ENCODE peak calls at places on chromosomes 2 and 18, in nine cellular contexts. One of them, this sample, is unnamed.

GRCh38 chr2:108993095-108993937 is 4.3 kb upstream of the EDAR start:
- DNase-seq in ovary: no peak
- DNase-seq in adrenal gland: no peak
- DNase-seq in colonic mucosa: no peak
- DNase-seq in AG04450: no peak
- DNase-seq in neural crest cell: no peak
- DNase-seq in fibroblast of mammary gland: no peak
- DNase-seq in lower lobe of right lung: no peak
- DNase-seq in SK-N-SH: no peak
- DNase-seq in this sample: no peak

GRCh38 chr2:15939556-15939853 is 845 bp upstream of the MYCN start:
- DNase-seq in ovary: peak
- DNase-seq in adrenal gland: no peak
- DNase-seq in colonic mucosa: no peak
- DNase-seq in AG04450: no peak
- DNase-seq in neural crest cell: no peak
- DNase-seq in fibroblast of mammary gland: no peak
- DNase-seq in lower lobe of right lung: peak
- DNase-seq in SK-N-SH: peak
- DNase-seq in this sample: peak

GRCh38 chr2:223995569-223995968 is 38.3 kb downstream of the MRPL44 start:
- DNase-seq in ovary: no peak
- DNase-seq in adrenal gland: no peak
- DNase-seq in colonic mucosa: no peak
- DNase-seq in AG04450: no peak
- DNase-seq in neural crest cell: no peak
- DNase-seq in fibroblast of mammary gland: peak
- DNase-seq in lower lobe of right lung: no peak
- DNase-seq in SK-N-SH: no peak
- DNase-seq in this sample: no peak

GRCh38 chr2:240461471-240462072 is 26.1 kb downstream of the GPC1 start:
- DNase-seq in ovary: peak
- DNase-seq in adrenal gland: no peak
- DNase-seq in colonic mucosa: no peak
- DNase-seq in AG04450: no peak
- DNase-seq in neural crest cell: no peak
- DNase-seq in fibroblast of mammary gland: no peak
- DNase-seq in lower lobe of right lung: peak
- DNase-seq in SK-N-SH: no peak
- DNase-seq in this sample: no peak

GRCh38 chr2:4628931-4629565 is 925.7 kb downstream of the DCDC2C start:
- DNase-seq in ovary: no peak
- DNase-seq in adrenal gland: no peak
- DNase-seq in colonic mucosa: no peak
- DNase-seq in AG04450: no peak
- DNase-seq in neural crest cell: no peak
- DNase-seq in fibroblast of mammary gland: no peak
- DNase-seq in lower lobe of right lung: no peak
- DNase-seq in SK-N-SH: no peak
- DNase-seq in this sample: no peak

GRCh38 chr18:28469946-28470345 is 293.0 kb upstream of the CDH2 start:
- DNase-seq in ovary: no peak
- DNase-seq in adrenal gland: no peak
- DNase-seq in colonic mucosa: no peak
- DNase-seq in AG04450: no peak
- DNase-seq in neural crest cell: no peak
- DNase-seq in fibroblast of mammary gland: no peak
- DNase-seq in lower lobe of right lung: no peak
- DNase-seq in SK-N-SH: no peak
- DNase-seq in this sample: no peak

GRCh38 chr18:12599966-12600365 is 57.9 kb downstream of the SPIRE1 start:
- DNase-seq in ovary: no peak
- DNase-seq in adrenal gland: no peak
- DNase-seq in colonic mucosa: no peak
- DNase-seq in AG04450: no peak
- DNase-seq in neural crest cell: no peak
- DNase-seq in fibroblast of mammary gland: no peak
- DNase-seq in lower lobe of right lung: no peak
- DNase-seq in SK-N-SH: no peak
- DNase-seq in this sample: no peak

GRCh38 chr18:59570101-59570875 is 126.9 kb downstream of the CCBE1 start:
- DNase-seq in ovary: no peak
- DNase-seq in adrenal gland: no peak
- DNase-seq in colonic mucosa: no peak
- DNase-seq in AG04450: no peak
- DNase-seq in neural crest cell: peak
- DNase-seq in fibroblast of mammary gland: no peak
- DNase-seq in lower lobe of right lung: no peak
- DNase-seq in SK-N-SH: no peak
- DNase-seq in this sample: no peak

GRCh38 chr2:15142069-15142689 is 419.0 kb downstream of the NBAS start:
- DNase-seq in ovary: no peak
- DNase-seq in adrenal gland: no peak
- DNase-seq in colonic mucosa: no peak
- DNase-seq in AG04450: no peak
- DNase-seq in neural crest cell: no peak
- DNase-seq in fibroblast of mammary gland: no peak
- DNase-seq in lower lobe of right lung: no peak
- DNase-seq in SK-N-SH: no peak
- DNase-seq in this sample: peak

GRCh38 chr2:55511508-55512124 is 7.9 kb upstream of the CFAP36 start:
- DNase-seq in ovary: no peak
- DNase-seq in adrenal gland: no peak
- DNase-seq in colonic mucosa: no peak
- DNase-seq in AG04450: no peak
- DNase-seq in neural crest cell: peak
- DNase-seq in fibroblast of mammary gland: peak
- DNase-seq in lower lobe of right lung: no peak
- DNase-seq in SK-N-SH: peak
- DNase-seq in this sample: no peak

GRCh38 chr18:12406376-12407111 is 1.2 kb upstream of the PRELID3A start:
- DNase-seq in ovary: no peak
- DNase-seq in adrenal gland: no peak
- DNase-seq in colonic mucosa: no peak
- DNase-seq in AG04450: no peak
- DNase-seq in neural crest cell: no peak
- DNase-seq in fibroblast of mammary gland: no peak
- DNase-seq in lower lobe of right lung: no peak
- DNase-seq in SK-N-SH: no peak
- DNase-seq in this sample: no peak

GRCh38 chr2:219430633-219431615 is 3.7 kb upstream of the SPEG start:
- DNase-seq in ovary: no peak
- DNase-seq in adrenal gland: no peak
- DNase-seq in colonic mucosa: no peak
- DNase-seq in AG04450: no peak
- DNase-seq in neural crest cell: no peak
- DNase-seq in fibroblast of mammary gland: peak
- DNase-seq in lower lobe of right lung: no peak
- DNase-seq in SK-N-SH: peak
- DNase-seq in this sample: no peak

GRCh38 chr2:85838641-85839040 is 50.1 kb downstream of the ST3GAL5 start:
- DNase-seq in ovary: no peak
- DNase-seq in adrenal gland: no peak
- DNase-seq in colonic mucosa: no peak
- DNase-seq in AG04450: no peak
- DNase-seq in neural crest cell: no peak
- DNase-seq in fibroblast of mammary gland: no peak
- DNase-seq in lower lobe of right lung: no peak
- DNase-seq in SK-N-SH: no peak
- DNase-seq in this sample: no peak

GRCh38 chr2:110955546-110955945 is 165.2 kb upstream of the BCL2L11 start:
- DNase-seq in ovary: no peak
- DNase-seq in adrenal gland: no peak
- DNase-seq in colonic mucosa: no peak
- DNase-seq in AG04450: no peak
- DNase-seq in neural crest cell: no peak
- DNase-seq in fibroblast of mammary gland: no peak
- DNase-seq in lower lobe of right lung: no peak
- DNase-seq in SK-N-SH: no peak
- DNase-seq in this sample: no peak

GRCh38 chr18:36828157-36828629 is 609 bp downstream of the TPGS2 start:
- DNase-seq in ovary: peak
- DNase-seq in adrenal gland: peak
- DNase-seq in colonic mucosa: peak
- DNase-seq in AG04450: no peak
- DNase-seq in neural crest cell: peak
- DNase-seq in fibroblast of mammary gland: peak
- DNase-seq in lower lobe of right lung: no peak
- DNase-seq in SK-N-SH: no peak
- DNase-seq in this sample: no peak

GRCh38 chr2:144350151-144350802 is 169.6 kb downstream of the ZEB2 start:
- DNase-seq in ovary: peak
- DNase-seq in adrenal gland: no peak
- DNase-seq in colonic mucosa: no peak
- DNase-seq in AG04450: no peak
- DNase-seq in neural crest cell: no peak
- DNase-seq in fibroblast of mammary gland: peak
- DNase-seq in lower lobe of right lung: no peak
- DNase-seq in SK-N-SH: no peak
- DNase-seq in this sample: no peak

GRCh38 chr18:59026831-59027410 is 112.8 kb upstream of the SEC11C start:
- DNase-seq in ovary: no peak
- DNase-seq in adrenal gland: no peak
- DNase-seq in colonic mucosa: no peak
- DNase-seq in AG04450: no peak
- DNase-seq in neural crest cell: no peak
- DNase-seq in fibroblast of mammary gland: no peak
- DNase-seq in lower lobe of right lung: no peak
- DNase-seq in SK-N-SH: no peak
- DNase-seq in this sample: no peak

GRCh38 chr18:75351409-75351808 is 76.1 kb downstream of the SMIM21 start:
- DNase-seq in ovary: no peak
- DNase-seq in adrenal gland: no peak
- DNase-seq in colonic mucosa: no peak
- DNase-seq in AG04450: no peak
- DNase-seq in neural crest cell: no peak
- DNase-seq in fibroblast of mammary gland: no peak
- DNase-seq in lower lobe of right lung: no peak
- DNase-seq in SK-N-SH: no peak
- DNase-seq in this sample: no peak

DNA sequence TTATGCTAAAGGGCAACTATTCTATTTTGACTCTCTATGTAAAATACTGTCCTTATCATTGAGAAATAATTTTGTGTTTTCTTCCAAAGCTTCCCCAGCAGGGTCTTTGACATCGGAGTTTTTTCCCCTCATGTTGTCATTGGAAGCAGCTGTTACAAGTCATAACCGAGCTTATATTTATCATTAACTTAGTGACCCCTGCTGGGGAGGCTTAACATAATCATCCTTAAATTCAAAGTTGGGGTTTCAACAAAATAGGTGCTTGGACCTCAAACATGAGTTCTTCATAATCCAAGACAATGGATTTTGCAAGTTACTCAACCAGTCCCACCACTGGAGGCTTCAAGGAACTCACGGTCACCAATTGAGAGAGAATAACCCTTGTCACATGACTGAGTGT is 330.9 kb downstream of the DCC start:
- DNase-seq in ovary: no peak
- DNase-seq in adrenal gland: no peak
- DNase-seq in colonic mucosa: no peak
- DNase-seq in AG04450: no peak
- DNase-seq in neural crest cell: no peak
- DNase-seq in fibroblast of mammary gland: peak
- DNase-seq in lower lobe of right lung: no peak
- DNase-seq in SK-N-SH: peak
- DNase-seq in this sample: no peak
- TF ChIP-seq CTCF in ovary: no peak
- TF ChIP-seq CTCF in adrenal gland: no peak
- TF ChIP-seq CTCF in colonic mucosa: no peak
- TF ChIP-seq CTCF in AG04450: peak
- TF ChIP-seq CTCF in neural crest cell: peak
- TF ChIP-seq CTCF in fibroblast of mammary gland: no peak
- TF ChIP-seq CTCF in lower lobe of right lung: peak
- TF ChIP-seq CTCF in SK-N-SH: peak
- TF ChIP-seq CTCF in this sample: no peak

GRCh38 chr2:143171817-143172216 is 42.6 kb downstream of the ARHGAP15 start:
- DNase-seq in ovary: no peak
- DNase-seq in adrenal gland: no peak
- DNase-seq in colonic mucosa: no peak
- DNase-seq in AG04450: no peak
- DNase-seq in neural crest cell: no peak
- DNase-seq in fibroblast of mammary gland: peak
- DNase-seq in lower lobe of right lung: no peak
- DNase-seq in SK-N-SH: no peak
- DNase-seq in this sample: no peak

GRCh38 chr2:143165291-143165690 is 36.1 kb downstream of the ARHGAP15 start:
- DNase-seq in ovary: no peak
- DNase-seq in adrenal gland: no peak
- DNase-seq in colonic mucosa: no peak
- DNase-seq in AG04450: no peak
- DNase-seq in neural crest cell: no peak
- DNase-seq in fibroblast of mammary gland: no peak
- DNase-seq in lower lobe of right lung: no peak
- DNase-seq in SK-N-SH: no peak
- DNase-seq in this sample: no peak

GRCh38 chr2:143163499-143163898 is 34.3 kb downstream of the ARHGAP15 start:
- DNase-seq in ovary: no peak
- DNase-seq in adrenal gland: no peak
- DNase-seq in colonic mucosa: no peak
- DNase-seq in AG04450: no peak
- DNase-seq in neural crest cell: no peak
- DNase-seq in fibroblast of mammary gland: no peak
- DNase-seq in lower lobe of right lung: no peak
- DNase-seq in SK-N-SH: no peak
- DNase-seq in this sample: no peak

GRCh38 chr2:143169105-143169504 is 39.9 kb downstream of the ARHGAP15 start:
- DNase-seq in ovary: no peak
- DNase-seq in adrenal gland: no peak
- DNase-seq in colonic mucosa: no peak
- DNase-seq in AG04450: no peak
- DNase-seq in neural crest cell: no peak
- DNase-seq in fibroblast of mammary gland: no peak
- DNase-seq in lower lobe of right lung: no peak
- DNase-seq in SK-N-SH: no peak
- DNase-seq in this sample: no peak
- TF ChIP-seq CTCF in ovary: no peak
- TF ChIP-seq CTCF in adrenal gland: no peak
- TF ChIP-seq CTCF in colonic mucosa: no peak
- TF ChIP-seq CTCF in AG04450: no peak
- TF ChIP-seq CTCF in neural crest cell: no peak
- TF ChIP-seq CTCF in fibroblast of mammary gland: no peak
- TF ChIP-seq CTCF in lower lobe of right lung: no peak
- TF ChIP-seq CTCF in SK-N-SH: no peak
- TF ChIP-seq CTCF in this sample: no peak

GRCh38 chr2:21181957-21182356 is 58.2 kb downstream of the TDRD15 start:
- DNase-seq in ovary: no peak
- DNase-seq in adrenal gland: no peak
- DNase-seq in colonic mucosa: no peak
- DNase-seq in AG04450: no peak
- DNase-seq in neural crest cell: no peak
- DNase-seq in fibroblast of mammary gland: no peak
- DNase-seq in lower lobe of right lung: no peak
- DNase-seq in SK-N-SH: no peak
- DNase-seq in this sample: no peak

GRCh38 chr2:21175895-21176646 is 52.3 kb downstream of the TDRD15 start:
- DNase-seq in ovary: no peak
- DNase-seq in adrenal gland: no peak
- DNase-seq in colonic mucosa: no peak
- DNase-seq in AG04450: no peak
- DNase-seq in neural crest cell: no peak
- DNase-seq in fibroblast of mammary gland: no peak
- DNase-seq in lower lobe of right lung: no peak
- DNase-seq in SK-N-SH: peak
- DNase-seq in this sample: no peak
- TF ChIP-seq CTCF in ovary: peak
- TF ChIP-seq CTCF in adrenal gland: peak
- TF ChIP-seq CTCF in colonic mucosa: peak
- TF ChIP-seq CTCF in AG04450: no peak
- TF ChIP-seq CTCF in neural crest cell: peak
- TF ChIP-seq CTCF in fibroblast of mammary gland: no peak
- TF ChIP-seq CTCF in lower lobe of right lung: peak
- TF ChIP-seq CTCF in SK-N-SH: peak
- TF ChIP-seq CTCF in this sample: no peak

GRCh38 chr18:7174359-7175107 is 56.4 kb upstream of the LRRC30 start:
- DNase-seq in ovary: no peak
- DNase-seq in adrenal gland: peak
- DNase-seq in colonic mucosa: no peak
- DNase-seq in AG04450: no peak
- DNase-seq in neural crest cell: no peak
- DNase-seq in fibroblast of mammary gland: peak
- DNase-seq in lower lobe of right lung: no peak
- DNase-seq in SK-N-SH: peak
- DNase-seq in this sample: no peak
- TF ChIP-seq CTCF in ovary: no peak
- TF ChIP-seq CTCF in adrenal gland: peak
- TF ChIP-seq CTCF in colonic mucosa: no peak
- TF ChIP-seq CTCF in AG04450: no peak
- TF ChIP-seq CTCF in neural crest cell: peak
- TF ChIP-seq CTCF in fibroblast of mammary gland: no peak
- TF ChIP-seq CTCF in lower lobe of right lung: no peak
- TF ChIP-seq CTCF in SK-N-SH: no peak
- TF ChIP-seq CTCF in this sample: no peak

This sample was measured in GM13976.